ENCODE peak calls at places on chromosome 21, in five cellular contexts. W, O, J, I and G are unnamed samples.
A peak's percentile ranks its signal among the peaks of the same experiment; 100 is the strongest.

GRCh38 chr21:27831821-27832569 is 865.1 kb upstream of the ADAMTS5 start:
- DNase-seq in W (no peak), O (no peak), J (no peak), I (no peak), G (no peak)

GRCh38 chr21:43736224-43736883 is 17.4 kb downstream of the PDXK start:
- DNase-seq in W (no peak), O (no peak), J (no peak), I (no peak), G (no peak)

GRCh38 chr21:45551816-45552695 is 9.8 kb upstream of the SLC19A1 start:
- DNase-seq in W (no peak), O (no peak), J (no peak), I (no peak), G (peak; percentile 45)

GRCh38 chr21:36450511-36450910 is 29.4 kb downstream of the CLDN14 start:
- DNase-seq in W (no peak), O (no peak), J (no peak), I (no peak), G (no peak)

GRCh38 chr21:33642896-33643657 is 776 bp downstream of the ITSN1 start:
- DNase-seq in W (no peak), O (peak; percentile 67), J (peak; percentile 71), I (no peak), G (peak; percentile 65)

GRCh38 chr21:33936221-33937038 is 20.8 kb upstream of the ATP5PO start:
- DNase-seq in W (no peak), O (no peak), J (no peak), I (no peak), G (no peak)

GRCh38 chr21:44817914-44818635 is at the start of gene SUMO3:
- DNase-seq in W (peak; percentile 72), O (peak; percentile 90), J (peak; percentile 87), I (peak; percentile 55), G (peak; percentile 98)

GRCh38 chr21:44519346-44520325 is 20.4 kb downstream of the KRTAP10-1 start:
- DNase-seq in W (no peak), O (no peak), J (no peak), I (no peak), G (peak; percentile 50)

GRCh38 chr21:36636439-36636838 is 62.5 kb upstream of the SIM2 start:
- DNase-seq in W (no peak), O (no peak), J (no peak), I (no peak), G (no peak)

GRCh38 chr21:36841866-36842265 is 124.6 kb downstream of the HLCS start:
- DNase-seq in W (no peak), O (no peak), J (no peak), I (no peak), G (no peak)

GRCh38 chr21:43928726-43929125 is 63.7 kb downstream of the AGPAT3 start:
- DNase-seq in W (no peak), O (no peak), J (no peak), I (no peak), G (peak; percentile 34)

GRCh38 chr21:43982489-43983078 is 29.5 kb upstream of the TRAPPC10 start:
- DNase-seq in W (no peak), O (no peak), J (no peak), I (no peak), G (peak; percentile 63)

GRCh38 chr21:28283652-28284490 is 708.8 kb downstream of the LTN1 start:
- DNase-seq in W (no peak), O (peak; percentile 58), J (peak; percentile 13), I (no peak), G (no peak)

GRCh38 chr21:34722684-34723300 is 54.0 kb downstream of the CLIC6 start:
- DNase-seq in W (peak; percentile 18), O (no peak), J (no peak), I (no peak), G (peak; percentile 87)

GRCh38 chr21:15653710-15654109 is 76.1 kb upstream of the USP25 start:
- DNase-seq in W (no peak), O (no peak), J (no peak), I (no peak), G (no peak)

GRCh38 chr21:33203371-33203724 is 26.4 kb upstream of the IFNAR2 start:
- DNase-seq in W (no peak), O (no peak), J (no peak), I (no peak), G (no peak)

GRCh38 chr21:14603202-14603601 is 57.1 kb upstream of the SAMSN1 start:
- DNase-seq in W (no peak), O (no peak), J (no peak), I (no peak), G (no peak)

GRCh38 chr21:15193937-15194336 is 129.1 kb upstream of the NRIP1 start:
- DNase-seq in W (no peak), O (no peak), J (no peak), I (no peak), G (no peak)

GRCh38 chr21:34037446-34037845 is 35.9 kb upstream of the MRPS6 start:
- DNase-seq in W (no peak), O (peak; percentile 73), J (no peak), I (no peak), G (no peak)

GRCh38 chr21:18369115-18369514 is 34.5 kb downstream of the TMPRSS15 start:
- DNase-seq in W (no peak), O (peak; percentile 42), J (peak; percentile 73), I (peak; percentile 32), G (peak; percentile 15)

GRCh38 chr21:43273016-43273707 is 104.4 kb downstream of the CRYAA start:
- DNase-seq in W (no peak), O (no peak), J (no peak), I (no peak), G (peak; percentile 57)

GRCh38 chr21:26061437-26061836 is 109.1 kb downstream of the APP start:
- DNase-seq in W (no peak), O (no peak), J (no peak), I (no peak), G (no peak)

GRCh38 chr21:34093083-34093482 is 19.7 kb downstream of the MRPS6 start:
- DNase-seq in W (no peak), O (no peak), J (peak; percentile 69), I (no peak), G (no peak)